ENCODE peak calls at places on chromosomes 5 and 9, in four cellular contexts. F, L, R and G are unnamed samples.

GRCh38 chr9:12554636-12555035 is 138.5 kb upstream of the TYRP1 start:
- DNase-seq in R (no peak), L (no peak), F (no peak), G (no peak)

GRCh38 chr9:93996863-93997262 is 41.7 kb upstream of the BARX1 start:
- DNase-seq in F (no peak), R (no peak), L (no peak), G (no peak)

GRCh38 chr5:172904643-172905345 is 54.4 kb upstream of the RPL26L1 start:
- DNase-seq in L (no peak), F (peak; percentile 99), R (peak; percentile 25), G (no peak)

GRCh38 chr5:143592648-143593047 is 189.2 kb upstream of the NR3C1 start:
- DNase-seq in F (peak; percentile 19), L (no peak), R (no peak), G (no peak)

GRCh38 chr9:91771027-91771426 is 179.0 kb downstream of the ROR2 start:
- DNase-seq in F (peak; percentile 18), R (no peak), L (no peak), G (no peak)

GRCh38 chr5:34655354-34655991 is 655 bp upstream of the RAI14 start:
- DNase-seq in F (peak; percentile 69), R (peak; percentile 15), L (no peak), G (no peak)

GRCh38 chr5:179161901-179162300 is 101.7 kb downstream of the ZNF354C start:
- DNase-seq in F (no peak), L (no peak), R (no peak), G (no peak)

GRCh38 chr9:35645736-35646582 is 4.8 kb downstream of the SIT1 start:
- DNase-seq in R (peak; percentile 60), L (no peak), F (peak; percentile 68), G (no peak)

DNA sequence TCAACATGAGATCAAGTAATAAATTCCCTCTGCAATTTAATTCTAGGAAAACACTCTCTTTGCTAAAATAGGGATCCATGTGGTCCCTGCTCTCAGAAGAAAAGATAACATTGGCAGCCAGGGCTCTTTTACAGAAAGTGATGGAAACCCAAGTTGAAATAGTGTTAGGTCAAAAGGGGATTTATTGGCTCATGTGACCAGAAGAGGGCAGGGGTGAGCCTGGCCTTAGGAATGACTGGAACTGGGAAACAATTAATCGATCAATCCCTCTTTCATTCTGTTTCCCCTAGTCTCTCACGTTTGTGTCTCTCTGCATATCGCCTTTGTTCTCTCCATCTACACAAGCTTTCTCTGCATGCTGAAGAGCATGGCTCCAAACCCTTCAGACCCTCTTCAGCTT is 58.3 kb upstream of the ALDH1B1 start:
- DNase-seq in L (no peak), R (no peak), F (no peak), G (no peak)
- TF ChIP-seq CTCF in L (no peak), R (peak; percentile 65), F (peak; percentile 36), G (no peak)

DNA sequence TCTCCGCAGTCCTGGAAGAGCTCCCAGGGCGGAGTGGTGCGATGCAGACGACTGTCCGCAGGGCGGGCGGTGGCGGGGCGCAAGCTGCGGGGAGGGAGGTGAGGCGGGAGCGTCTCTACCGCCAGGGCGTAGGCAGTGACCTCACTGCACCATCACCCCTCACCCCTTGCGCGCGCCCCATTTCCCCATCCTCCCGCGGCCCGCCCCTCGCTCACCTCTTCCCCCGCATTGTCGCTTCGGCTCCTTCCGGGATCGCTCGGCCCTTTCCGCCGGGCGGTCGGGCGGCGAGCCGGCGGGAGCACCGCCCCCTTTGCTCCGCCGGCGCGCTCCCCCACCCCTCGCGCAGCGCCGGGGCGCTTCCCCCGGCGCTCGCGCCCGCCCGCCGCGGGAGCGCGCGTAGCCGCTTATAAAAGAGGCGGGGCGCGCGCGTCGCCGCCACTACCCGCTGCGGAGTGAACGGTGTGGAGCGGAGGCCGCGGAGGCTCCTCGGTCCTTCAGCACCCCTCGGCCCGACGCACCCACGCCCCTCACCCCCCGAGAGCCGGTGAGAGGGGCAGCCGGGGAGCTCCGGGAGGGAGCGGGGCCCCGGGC is at the start of gene SPTAN1:
- DNase-seq in R (peak; percentile 87), F (peak; percentile 85), L (peak; percentile 94), G (peak; percentile 92)
- TF ChIP-seq CTCF in R (no peak), F (no peak), L (no peak), G (no peak)

GRCh38 chr5:174817610-174818009 is 93.2 kb downstream of the MSX2 start:
- DNase-seq in F (no peak), L (no peak), R (no peak), G (no peak)

GRCh38 chr5:174818430-174818829 is 94.0 kb downstream of the MSX2 start:
- DNase-seq in F (no peak), L (no peak), R (no peak), G (no peak)

GRCh38 chr5:174811438-174811837 is 87.1 kb downstream of the MSX2 start:
- DNase-seq in L (no peak), F (no peak), R (no peak), G (no peak)

GRCh38 chr5:174816858-174817257 is 92.5 kb downstream of the MSX2 start:
- DNase-seq in R (no peak), L (no peak), F (no peak), G (no peak)
- TF ChIP-seq CTCF in R (peak; percentile 59), L (no peak), F (no peak), G (no peak)

GRCh38 chr9:36971935-36972488 is 62.1 kb downstream of the PAX5 start:
- DNase-seq in L (no peak), R (no peak), F (no peak), G (no peak)

GRCh38 chr9:36967997-36968396 is 66.1 kb downstream of the PAX5 start:
- DNase-seq in R (no peak), L (no peak), F (no peak), G (no peak)

GRCh38 chr9:36968574-36969215 is 65.4 kb downstream of the PAX5 start:
- DNase-seq in R (no peak), L (no peak), F (no peak), G (no peak)

GRCh38 chr9:36970007-36970888 is 63.8 kb downstream of the PAX5 start:
- DNase-seq in F (no peak), R (no peak), L (no peak), G (no peak)

DNA sequence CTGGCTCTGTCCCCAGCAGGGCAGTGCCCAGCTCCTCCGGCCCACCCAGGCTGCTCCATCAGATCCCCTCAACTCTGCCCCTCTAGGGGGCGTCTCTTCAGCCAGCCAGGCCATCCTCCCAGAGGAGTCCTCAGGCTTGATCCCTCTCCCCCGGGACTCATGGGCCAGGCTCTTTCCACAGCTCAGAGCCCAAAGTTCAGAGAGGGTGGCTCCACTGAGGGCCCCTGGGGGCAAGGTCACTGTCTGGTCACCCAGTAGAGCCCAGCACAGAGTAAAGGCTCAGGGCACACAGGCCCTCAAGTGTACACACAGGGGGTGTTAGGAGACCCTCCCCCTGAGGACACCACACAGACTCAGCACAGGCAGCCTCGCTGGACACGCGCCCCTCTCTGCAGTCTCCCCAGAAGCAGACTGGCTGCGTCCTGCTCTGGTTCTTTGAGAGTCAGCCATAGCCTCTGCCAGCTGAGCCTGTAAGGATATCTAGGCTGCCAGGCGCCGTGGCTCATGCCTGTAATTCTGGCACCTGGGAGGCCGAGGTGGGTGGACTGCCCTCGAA is 64.8 kb downstream of the PAX5 start:
- DNase-seq in F (no peak), R (no peak), L (no peak), G (no peak)
- TF ChIP-seq CTCF in F (no peak), R (peak; percentile 30), L (no peak), G (no peak)

GRCh38 chr5:141637693-141638419 is 1.1 kb downstream of the RELL2 start:
- DNase-seq in L (peak; percentile 58), R (peak; percentile 62), F (peak; percentile 68), G (peak; percentile 45)
- TF ChIP-seq CTCF in L (no peak), R (peak; percentile 43), F (peak; percentile 20), G (peak; percentile 59)

GRCh38 chr5:80124519-80124918 is 89.4 kb downstream of the THBS4 start:
- DNase-seq in F (no peak), R (no peak), L (no peak), G (no peak)

GRCh38 chr5:80124111-80124510 is 89.0 kb downstream of the THBS4 start:
- DNase-seq in R (no peak), F (no peak), L (no peak), G (no peak)

GRCh38 chr5:80125022-80125961 is 90.1 kb downstream of the THBS4 start:
- DNase-seq in R (no peak), F (no peak), L (no peak), G (no peak)

GRCh38 chr5:80127037-80127642 is 92.0 kb downstream of the THBS4 start:
- DNase-seq in F (no peak), L (no peak), R (no peak), G (no peak)

GRCh38 chr5:80125962-80126480 is 90.9 kb downstream of the THBS4 start:
- DNase-seq in F (no peak), L (no peak), R (no peak), G (no peak)
- TF ChIP-seq CTCF in F (no peak), L (no peak), R (no peak), G (no peak)

GRCh38 chr9:89183146-89183545 is 4.5 kb upstream of the SHC3 start:
- DNase-seq in R (no peak), L (no peak), F (no peak), G (no peak)
- TF ChIP-seq CTCF in R (no peak), L (no peak), F (no peak), G (no peak)

DNA sequence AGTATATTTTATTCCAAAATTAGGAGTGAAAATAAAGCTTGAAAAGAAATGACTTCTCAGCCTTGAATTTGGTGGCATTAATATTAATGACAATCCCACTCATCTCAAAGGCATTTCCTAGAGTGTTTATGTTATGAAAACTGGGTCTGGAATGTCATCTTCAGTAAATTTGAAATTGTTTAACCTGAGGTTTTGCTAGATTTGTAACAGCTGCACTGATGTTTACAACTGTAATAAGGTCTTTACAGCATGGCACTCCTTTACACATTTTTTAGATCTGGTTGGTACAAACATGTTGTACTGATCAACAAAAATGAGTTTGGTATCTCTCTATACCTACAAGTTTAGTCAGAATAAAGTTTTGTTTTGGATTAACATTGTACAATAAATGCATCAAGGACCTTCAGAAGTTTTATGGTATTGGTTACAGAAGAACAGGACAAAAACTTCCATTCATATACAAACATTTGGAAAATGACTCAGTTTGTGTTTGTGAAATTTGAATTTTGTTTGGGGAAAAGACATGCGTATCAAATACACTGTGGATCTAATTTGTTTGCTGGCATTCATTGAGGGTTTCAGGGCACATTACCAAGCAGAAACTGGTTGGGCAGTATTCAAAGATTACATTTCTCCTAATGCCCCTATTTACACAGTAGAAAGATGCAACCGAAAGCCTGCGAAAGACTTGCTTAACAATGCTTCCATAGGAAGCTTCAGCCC is 11.6 kb downstream of the FANCC start:
- DNase-seq in R (no peak), L (no peak), F (no peak), G (no peak)
- TF ChIP-seq CTCF in R (no peak), L (no peak), F (no peak), G (no peak)